ENCODE peak calls at places on chromosomes 5 and 9, in seven cellular contexts. N is GM04504, H is NCI-H2029, U is HEK293T, X is pancreas, J is iPS DF 6.9, F is epithelial cell of esophagus. K is an unnamed sample.

GRCh38 chr5:61362796-61363364 is 30.8 kb downstream of the ZSWIM6 start:
- DNase-seq in U (peak), F (no peak), J (no peak), H (no peak), X (no peak), N (no peak), K (no peak)

GRCh38 chr9:109745335-109746283 is 34.4 kb upstream of the PALM2AKAP2 start:
- DNase-seq in N (peak), J (no peak), H (peak), X (no peak), F (peak), U (peak), K (peak)

GRCh38 chr5:177312649-177313181 is 1.0 kb upstream of the MXD3 start:
- DNase-seq in J (no peak), X (no peak), F (peak), N (no peak), H (no peak), U (peak), K (no peak)

GRCh38 chr9:86918556-86918955 is 28.8 kb downstream of the GAS1 start:
- DNase-seq in N (no peak), H (no peak), F (peak), U (no peak), J (no peak), X (no peak), K (no peak)

GRCh38 chr5:19608434-19608833 is 379.6 kb downstream of the CDH18 start:
- DNase-seq in U (no peak), N (no peak), H (peak), J (no peak), X (no peak), F (peak), K (no peak)

GRCh38 chr5:40227927-40228326 is 451.8 kb upstream of the PTGER4 start:
- DNase-seq in H (no peak), N (no peak), F (no peak), U (no peak), J (no peak), X (no peak), K (no peak)

GRCh38 chr5:135880278-135880677 is 15.4 kb downstream of the IL9 start:
- DNase-seq in N (no peak), H (no peak), X (no peak), U (peak), J (peak), F (no peak), K (peak)

GRCh38 chr5:151298465-151298864 is 5.1 kb downstream of the SLC36A3 start:
- DNase-seq in J (no peak), U (no peak), H (no peak), N (no peak), X (no peak), F (no peak), K (no peak)

GRCh38 chr5:44568519-44568918 is 179.3 kb upstream of the FGF10 start:
- DNase-seq in X (no peak), H (no peak), U (no peak), N (no peak), F (peak), J (no peak), K (no peak)

GRCh38 chr5:180090098-180090768 is 18.7 kb upstream of the RNF130 start:
- DNase-seq in F (peak), N (peak), H (peak), X (peak), J (peak), U (peak), K (peak)

GRCh38 chr5:179120951-179121666 is 60.9 kb downstream of the ZNF354C start:
- DNase-seq in X (no peak), H (no peak), N (no peak), U (no peak), J (no peak), F (no peak), K (no peak)

GRCh38 chr9:128323192-128323730 is 622 bp downstream of the COQ4 start:
- DNase-seq in J (no peak), F (peak), N (no peak), H (no peak), U (no peak), X (no peak), K (no peak)

GRCh38 chr5:110063640-110064592 is 374.2 kb downstream of the MAN2A1 start:
- DNase-seq in H (no peak), X (no peak), J (no peak), N (no peak), U (no peak), F (peak), K (no peak)

GRCh38 chr5:160263326-160263850 is 34.1 kb downstream of the FABP6 start:
- DNase-seq in X (no peak), U (no peak), F (no peak), N (no peak), H (no peak), J (no peak), K (no peak)

GRCh38 chr9:117412841-117413240 is 2.0 kb downstream of the ASTN2 start:
- DNase-seq in U (no peak), H (no peak), F (no peak), N (no peak), J (no peak), X (no peak), K (no peak)

GRCh38 chr5:36492998-36493655 is 113.3 kb upstream of the SLC1A3 start:
- DNase-seq in N (no peak), U (no peak), J (no peak), F (peak), X (no peak), H (no peak), K (no peak)

GRCh38 chr5:141488591-141489478 is at the start of gene PCDHGC5:
- DNase-seq in H (no peak), F (peak), X (no peak), U (no peak), J (no peak), N (no peak), K (no peak)

GRCh38 chr9:110050925-110051355 is 157.0 kb downstream of the C9orf152 start:
- DNase-seq in X (no peak), U (no peak), N (peak), J (no peak), H (no peak), F (peak), K (peak)

GRCh38 chr5:1392261-1392660 is 47.4 kb upstream of the CLPTM1L start:
- DNase-seq in F (no peak), N (no peak), H (no peak), U (no peak), X (no peak), J (no peak), K (no peak)

GRCh38 chr5:63794979-63795378 is 167.3 kb downstream of the HTR1A start:
- DNase-seq in U (no peak), N (no peak), J (no peak), X (no peak), F (no peak), H (no peak), K (no peak)

GRCh38 chr9:124357591-124358361 is 57.5 kb downstream of the PSMB7 start:
- DNase-seq in F (no peak), J (no peak), U (no peak), X (no peak), N (no peak), H (no peak), K (no peak)

GRCh38 chr5:54212331-54212730 is 98.0 kb downstream of the ARL15 start:
- DNase-seq in F (peak), X (no peak), U (no peak), N (no peak), J (no peak), H (no peak), K (no peak)

GRCh38 chr5:159825551-159826051 is 90.7 kb upstream of the ADRA1B start:
- DNase-seq in X (no peak), J (no peak), H (peak), N (no peak), U (no peak), F (peak), K (no peak)

GRCh38 chr9:33377089-33377715 is 25.2 kb downstream of the AQP7 start:
- DNase-seq in J (no peak), X (no peak), H (no peak), N (no peak), F (no peak), U (no peak), K (no peak)

GRCh38 chr9:129781991-129782390 is 21.0 kb upstream of the TOR1B start:
- DNase-seq in H (no peak), X (no peak), F (no peak), N (no peak), J (no peak), U (no peak), K (no peak)

GRCh38 chr5:25094219-25094618 is 449.4 kb upstream of the CDH10 start:
- DNase-seq in U (no peak), X (no peak), N (no peak), F (no peak), H (no peak), J (no peak), K (no peak)

GRCh38 chr5:131209506-131210191 is 38.9 kb downstream of the LYRM7 start:
- DNase-seq in X (no peak), H (peak), J (no peak), F (no peak), N (no peak), U (no peak), K (no peak)

GRCh38 chr5:34599471-34600117 is 56.5 kb upstream of the RAI14 start:
- DNase-seq in J (no peak), N (no peak), X (no peak), H (no peak), F (peak), U (no peak), K (no peak)

GRCh38 chr9:105286098-105286497 is 41.6 kb downstream of the SLC44A1 start:
- DNase-seq in X (no peak), H (no peak), N (no peak), J (no peak), U (no peak), F (no peak), K (no peak)

K was measured in ascending aorta.